ENCODE peak calls at places on chromosomes 12 and 14, in ten cellular contexts. One of them, this sample, is unnamed.

GRCh38 chr12:108860443-108860842 is 3.1 kb upstream of the SSH1 start:
- DNase-seq in psoas muscle: no peak
- DNase-seq in endothelial cell: no peak
- DNase-seq in AG09309: no peak
- DNase-seq in PC-3: no peak
- DNase-seq in CD8-positive, alpha-beta T cell: no peak
- DNase-seq in uterus: no peak
- DNase-seq in MM.1S: no peak
- DNase-seq in OCI-LY7: no peak
- DNase-seq in thoracic aorta: no peak
- DNase-seq in this sample: no peak

GRCh38 chr12:42698213-42698612 is 108.7 kb upstream of the PRICKLE1 start:
- DNase-seq in psoas muscle: peak
- DNase-seq in endothelial cell: no peak
- DNase-seq in AG09309: peak
- DNase-seq in PC-3: no peak
- DNase-seq in CD8-positive, alpha-beta T cell: no peak
- DNase-seq in uterus: peak
- DNase-seq in MM.1S: no peak
- DNase-seq in OCI-LY7: no peak
- DNase-seq in thoracic aorta: no peak
- DNase-seq in this sample: no peak

GRCh38 chr14:58816416-58817115 is 178.8 kb downstream of the DACT1 start:
- DNase-seq in psoas muscle: no peak
- DNase-seq in endothelial cell: no peak
- DNase-seq in AG09309: no peak
- DNase-seq in PC-3: no peak
- DNase-seq in CD8-positive, alpha-beta T cell: no peak
- DNase-seq in uterus: no peak
- DNase-seq in MM.1S: no peak
- DNase-seq in OCI-LY7: no peak
- DNase-seq in thoracic aorta: no peak
- DNase-seq in this sample: no peak

GRCh38 chr14:72826039-72826438 is 67.9 kb downstream of the DPF3 start:
- DNase-seq in psoas muscle: no peak
- DNase-seq in endothelial cell: no peak
- DNase-seq in AG09309: no peak
- DNase-seq in PC-3: no peak
- DNase-seq in CD8-positive, alpha-beta T cell: no peak
- DNase-seq in uterus: no peak
- DNase-seq in MM.1S: no peak
- DNase-seq in OCI-LY7: no peak
- DNase-seq in thoracic aorta: no peak
- DNase-seq in this sample: no peak

GRCh38 chr12:62637679-62638078 is 171.1 kb downstream of the MON2 start:
- DNase-seq in psoas muscle: no peak
- DNase-seq in endothelial cell: no peak
- DNase-seq in AG09309: no peak
- DNase-seq in PC-3: no peak
- DNase-seq in CD8-positive, alpha-beta T cell: no peak
- DNase-seq in uterus: no peak
- DNase-seq in MM.1S: no peak
- DNase-seq in OCI-LY7: no peak
- DNase-seq in thoracic aorta: no peak
- DNase-seq in this sample: no peak

GRCh38 chr14:102629700-102630365 is 37.4 kb downstream of the RCOR1 start:
- DNase-seq in psoas muscle: no peak
- DNase-seq in endothelial cell: no peak
- DNase-seq in AG09309: no peak
- DNase-seq in PC-3: no peak
- DNase-seq in CD8-positive, alpha-beta T cell: no peak
- DNase-seq in uterus: no peak
- DNase-seq in MM.1S: no peak
- DNase-seq in OCI-LY7: no peak
- DNase-seq in thoracic aorta: no peak
- DNase-seq in this sample: no peak

GRCh38 chr14:36944307-36945010 is 227.9 kb downstream of the SLC25A21 start:
- DNase-seq in psoas muscle: no peak
- DNase-seq in endothelial cell: no peak
- DNase-seq in AG09309: no peak
- DNase-seq in PC-3: peak
- DNase-seq in CD8-positive, alpha-beta T cell: no peak
- DNase-seq in uterus: no peak
- DNase-seq in MM.1S: no peak
- DNase-seq in OCI-LY7: no peak
- DNase-seq in thoracic aorta: no peak
- DNase-seq in this sample: no peak

GRCh38 chr14:50794063-50794645 is 36.8 kb downstream of the NIN start:
- DNase-seq in psoas muscle: no peak
- DNase-seq in endothelial cell: no peak
- DNase-seq in AG09309: no peak
- DNase-seq in PC-3: no peak
- DNase-seq in CD8-positive, alpha-beta T cell: no peak
- DNase-seq in uterus: no peak
- DNase-seq in MM.1S: no peak
- DNase-seq in OCI-LY7: peak
- DNase-seq in thoracic aorta: no peak
- DNase-seq in this sample: peak

GRCh38 chr14:50399251-50400032 is 2.8 kb upstream of the CDKL1 start:
- DNase-seq in psoas muscle: no peak
- DNase-seq in endothelial cell: no peak
- DNase-seq in AG09309: no peak
- DNase-seq in PC-3: peak
- DNase-seq in CD8-positive, alpha-beta T cell: no peak
- DNase-seq in uterus: peak
- DNase-seq in MM.1S: no peak
- DNase-seq in OCI-LY7: no peak
- DNase-seq in thoracic aorta: peak
- DNase-seq in this sample: no peak

GRCh38 chr12:3202734-3203446 is 125.7 kb downstream of the TSPAN9 start:
- DNase-seq in psoas muscle: peak
- DNase-seq in endothelial cell: peak
- DNase-seq in AG09309: no peak
- DNase-seq in PC-3: peak
- DNase-seq in CD8-positive, alpha-beta T cell: peak
- DNase-seq in uterus: peak
- DNase-seq in MM.1S: peak
- DNase-seq in OCI-LY7: peak
- DNase-seq in thoracic aorta: no peak
- DNase-seq in this sample: peak

GRCh38 chr12:49188205-49188915 is 520 bp downstream of the TUBA1A start:
- DNase-seq in psoas muscle: peak
- DNase-seq in endothelial cell: peak
- DNase-seq in AG09309: peak
- DNase-seq in PC-3: peak
- DNase-seq in CD8-positive, alpha-beta T cell: peak
- DNase-seq in uterus: peak
- DNase-seq in MM.1S: peak
- DNase-seq in OCI-LY7: peak
- DNase-seq in thoracic aorta: peak
- DNase-seq in this sample: peak

GRCh38 chr12:7512528-7512927 is 9.0 kb upstream of the CD163 start:
- DNase-seq in psoas muscle: no peak
- DNase-seq in endothelial cell: no peak
- DNase-seq in AG09309: peak
- DNase-seq in PC-3: peak
- DNase-seq in CD8-positive, alpha-beta T cell: no peak
- DNase-seq in uterus: no peak
- DNase-seq in MM.1S: no peak
- DNase-seq in OCI-LY7: no peak
- DNase-seq in thoracic aorta: no peak
- DNase-seq in this sample: no peak

GRCh38 chr12:11805680-11806079 is 156.2 kb downstream of the ETV6 start:
- DNase-seq in psoas muscle: no peak
- DNase-seq in endothelial cell: no peak
- DNase-seq in AG09309: no peak
- DNase-seq in PC-3: peak
- DNase-seq in CD8-positive, alpha-beta T cell: no peak
- DNase-seq in uterus: no peak
- DNase-seq in MM.1S: no peak
- DNase-seq in OCI-LY7: no peak
- DNase-seq in thoracic aorta: no peak
- DNase-seq in this sample: no peak

GRCh38 chr12:116155383-116155782 is 122.1 kb downstream of the MED13L start:
- DNase-seq in psoas muscle: no peak
- DNase-seq in endothelial cell: no peak
- DNase-seq in AG09309: no peak
- DNase-seq in PC-3: no peak
- DNase-seq in CD8-positive, alpha-beta T cell: no peak
- DNase-seq in uterus: no peak
- DNase-seq in MM.1S: no peak
- DNase-seq in OCI-LY7: no peak
- DNase-seq in thoracic aorta: no peak
- DNase-seq in this sample: no peak

DNA sequence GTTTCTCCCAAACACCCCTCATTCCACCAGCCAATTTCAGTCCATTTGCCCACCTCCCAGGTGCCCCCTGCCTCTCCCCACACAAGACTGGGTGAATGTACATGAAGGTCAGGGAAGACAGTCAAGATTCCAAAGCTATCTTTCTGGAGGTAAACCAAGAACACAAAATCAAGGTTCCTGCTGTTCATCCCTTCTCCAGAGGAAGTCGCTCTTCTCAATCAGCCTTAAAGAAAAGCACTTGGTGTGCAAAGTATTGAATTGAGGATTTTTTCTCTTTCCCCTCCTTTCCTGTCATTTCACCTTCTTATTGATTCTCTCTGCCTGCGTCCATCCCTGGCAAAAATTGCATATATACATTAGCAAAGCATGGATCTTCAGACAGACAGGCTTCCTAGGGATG is 4.5 kb downstream of the GRIN2B start:
- DNase-seq in psoas muscle: no peak
- DNase-seq in endothelial cell: no peak
- DNase-seq in AG09309: no peak
- DNase-seq in PC-3: no peak
- DNase-seq in CD8-positive, alpha-beta T cell: no peak
- DNase-seq in uterus: no peak
- DNase-seq in MM.1S: no peak
- DNase-seq in OCI-LY7: no peak
- DNase-seq in thoracic aorta: no peak
- DNase-seq in this sample: no peak
- TF ChIP-seq CTCF in psoas muscle: no peak
- TF ChIP-seq CTCF in endothelial cell: no peak
- TF ChIP-seq CTCF in AG09309: no peak
- TF ChIP-seq CTCF in PC-3: no peak
- TF ChIP-seq CTCF in CD8-positive, alpha-beta T cell: no peak
- TF ChIP-seq CTCF in uterus: no peak
- TF ChIP-seq CTCF in MM.1S: no peak
- TF ChIP-seq CTCF in OCI-LY7: peak
- TF ChIP-seq CTCF in thoracic aorta: no peak
- TF ChIP-seq CTCF in this sample: no peak

GRCh38 chr14:76810953-76811400 is 1.7 kb downstream of the ANGEL1 start:
- DNase-seq in psoas muscle: no peak
- DNase-seq in endothelial cell: peak
- DNase-seq in AG09309: no peak
- DNase-seq in PC-3: peak
- DNase-seq in CD8-positive, alpha-beta T cell: peak
- DNase-seq in uterus: no peak
- DNase-seq in MM.1S: peak
- DNase-seq in OCI-LY7: peak
- DNase-seq in thoracic aorta: no peak
- DNase-seq in this sample: peak
- TF ChIP-seq CTCF in psoas muscle: no peak
- TF ChIP-seq CTCF in endothelial cell: no peak
- TF ChIP-seq CTCF in AG09309: peak
- TF ChIP-seq CTCF in PC-3: peak
- TF ChIP-seq CTCF in CD8-positive, alpha-beta T cell: no peak
- TF ChIP-seq CTCF in uterus: peak
- TF ChIP-seq CTCF in MM.1S: peak
- TF ChIP-seq CTCF in OCI-LY7: peak
- TF ChIP-seq CTCF in thoracic aorta: peak
- TF ChIP-seq CTCF in this sample: peak

GRCh38 chr14:94801225-94801624 is 31.3 kb upstream of the GSC start:
- DNase-seq in psoas muscle: no peak
- DNase-seq in endothelial cell: no peak
- DNase-seq in AG09309: no peak
- DNase-seq in PC-3: no peak
- DNase-seq in CD8-positive, alpha-beta T cell: no peak
- DNase-seq in uterus: no peak
- DNase-seq in MM.1S: no peak
- DNase-seq in OCI-LY7: no peak
- DNase-seq in thoracic aorta: no peak
- DNase-seq in this sample: no peak

GRCh38 chr14:94795372-94795771 is 25.5 kb upstream of the GSC start:
- DNase-seq in psoas muscle: no peak
- DNase-seq in endothelial cell: no peak
- DNase-seq in AG09309: no peak
- DNase-seq in PC-3: peak
- DNase-seq in CD8-positive, alpha-beta T cell: no peak
- DNase-seq in uterus: no peak
- DNase-seq in MM.1S: no peak
- DNase-seq in OCI-LY7: no peak
- DNase-seq in thoracic aorta: no peak
- DNase-seq in this sample: no peak

GRCh38 chr14:94793901-94794300 is 24.0 kb upstream of the GSC start:
- DNase-seq in psoas muscle: no peak
- DNase-seq in endothelial cell: no peak
- DNase-seq in AG09309: no peak
- DNase-seq in PC-3: no peak
- DNase-seq in CD8-positive, alpha-beta T cell: no peak
- DNase-seq in uterus: no peak
- DNase-seq in MM.1S: no peak
- DNase-seq in OCI-LY7: no peak
- DNase-seq in thoracic aorta: no peak
- DNase-seq in this sample: no peak

GRCh38 chr14:94796278-94796677 is 26.4 kb upstream of the GSC start:
- DNase-seq in psoas muscle: no peak
- DNase-seq in endothelial cell: no peak
- DNase-seq in AG09309: no peak
- DNase-seq in PC-3: no peak
- DNase-seq in CD8-positive, alpha-beta T cell: no peak
- DNase-seq in uterus: no peak
- DNase-seq in MM.1S: no peak
- DNase-seq in OCI-LY7: no peak
- DNase-seq in thoracic aorta: no peak
- DNase-seq in this sample: no peak

DNA sequence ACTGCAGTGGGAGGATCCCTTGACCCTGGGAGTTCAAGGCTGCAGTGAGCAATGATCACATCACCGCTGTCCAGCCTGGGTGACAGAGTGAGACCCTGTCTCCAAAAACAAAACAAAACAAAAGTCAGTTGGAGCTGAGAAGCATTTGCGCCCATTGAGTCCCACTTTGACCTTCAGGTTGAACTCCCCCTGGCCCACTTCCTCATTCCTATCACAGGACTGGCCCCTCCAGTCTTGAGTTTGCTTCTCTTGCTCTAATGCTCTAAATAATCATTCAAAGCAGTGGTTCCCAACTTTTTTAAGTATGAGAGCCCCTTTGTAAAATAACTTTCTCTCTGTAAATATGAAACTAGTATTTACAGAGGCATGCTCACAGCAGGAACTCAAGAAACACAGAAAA is 28.0 kb upstream of the GSC start:
- DNase-seq in psoas muscle: no peak
- DNase-seq in endothelial cell: no peak
- DNase-seq in AG09309: no peak
- DNase-seq in PC-3: no peak
- DNase-seq in CD8-positive, alpha-beta T cell: no peak
- DNase-seq in uterus: no peak
- DNase-seq in MM.1S: no peak
- DNase-seq in OCI-LY7: no peak
- DNase-seq in thoracic aorta: no peak
- DNase-seq in this sample: no peak
- TF ChIP-seq CTCF in psoas muscle: no peak
- TF ChIP-seq CTCF in endothelial cell: no peak
- TF ChIP-seq CTCF in AG09309: no peak
- TF ChIP-seq CTCF in PC-3: no peak
- TF ChIP-seq CTCF in CD8-positive, alpha-beta T cell: no peak
- TF ChIP-seq CTCF in uterus: no peak
- TF ChIP-seq CTCF in MM.1S: no peak
- TF ChIP-seq CTCF in OCI-LY7: no peak
- TF ChIP-seq CTCF in thoracic aorta: no peak
- TF ChIP-seq CTCF in this sample: no peak

GRCh38 chr12:645563-646071 is 17.6 kb downstream of the NINJ2 start:
- DNase-seq in psoas muscle: peak
- DNase-seq in endothelial cell: no peak
- DNase-seq in AG09309: no peak
- DNase-seq in PC-3: peak
- DNase-seq in CD8-positive, alpha-beta T cell: no peak
- DNase-seq in uterus: peak
- DNase-seq in MM.1S: no peak
- DNase-seq in OCI-LY7: no peak
- DNase-seq in thoracic aorta: no peak
- DNase-seq in this sample: no peak
- TF ChIP-seq CTCF in psoas muscle: no peak
- TF ChIP-seq CTCF in endothelial cell: no peak
- TF ChIP-seq CTCF in AG09309: no peak
- TF ChIP-seq CTCF in PC-3: no peak
- TF ChIP-seq CTCF in CD8-positive, alpha-beta T cell: no peak
- TF ChIP-seq CTCF in uterus: no peak
- TF ChIP-seq CTCF in MM.1S: no peak
- TF ChIP-seq CTCF in OCI-LY7: no peak
- TF ChIP-seq CTCF in thoracic aorta: no peak
- TF ChIP-seq CTCF in this sample: no peak

This sample was measured in GM13976.